ENCODE peak calls at places on chromosomes 1 and 21, in four cellular contexts. One of them, this sample, is unnamed.

GRCh38 chr1:99645699-99646531 is at the start of gene PALMD:
- DNase-seq in GM12878: no peak
- DNase-seq in K562: peak
- DNase-seq in HepG2: peak
- DNase-seq in this sample: peak

GRCh38 chr1:33397125-33397506 is 33.8 kb downstream of the PHC2 start:
- DNase-seq in GM12878: no peak
- DNase-seq in K562: no peak
- DNase-seq in HepG2: no peak
- DNase-seq in this sample: no peak

GRCh38 chr1:31792116-31792515 is 23.7 kb downstream of the SPOCD1 start:
- DNase-seq in GM12878: no peak
- DNase-seq in K562: no peak
- DNase-seq in HepG2: no peak
- DNase-seq in this sample: no peak

GRCh38 chr1:39639333-39640130 is at the start of gene HEYL:
- DNase-seq in GM12878: no peak
- DNase-seq in K562: peak
- DNase-seq in HepG2: peak
- DNase-seq in this sample: peak

GRCh38 chr1:16967095-16967567 is 13.3 kb downstream of the MFAP2 start:
- DNase-seq in GM12878: no peak
- DNase-seq in K562: no peak
- DNase-seq in HepG2: no peak
- DNase-seq in this sample: no peak

GRCh38 chr1:114201486-114201885 is 47.8 kb upstream of the SYT6 start:
- DNase-seq in GM12878: no peak
- DNase-seq in K562: no peak
- DNase-seq in HepG2: no peak
- DNase-seq in this sample: no peak

GRCh38 chr1:24418898-24419628 is 3.5 kb downstream of the NIPAL3 start:
- DNase-seq in GM12878: no peak
- DNase-seq in K562: peak
- DNase-seq in HepG2: no peak
- DNase-seq in this sample: no peak

GRCh38 chr1:81690881-81691453 is 109.8 kb upstream of the ADGRL2 start:
- DNase-seq in GM12878: no peak
- DNase-seq in K562: no peak
- DNase-seq in HepG2: no peak
- DNase-seq in this sample: no peak

GRCh38 chr1:54401799-54402198 is 4.4 kb downstream of the SSBP3 start:
- DNase-seq in GM12878: no peak
- DNase-seq in K562: no peak
- DNase-seq in HepG2: no peak
- DNase-seq in this sample: no peak

GRCh38 chr1:171403396-171403795 is 81.9 kb upstream of the PRRC2C start:
- DNase-seq in GM12878: no peak
- DNase-seq in K562: no peak
- DNase-seq in HepG2: no peak
- DNase-seq in this sample: no peak

GRCh38 chr1:210817385-210818275 is 316.3 kb downstream of the KCNH1 start:
- DNase-seq in GM12878: no peak
- DNase-seq in K562: no peak
- DNase-seq in HepG2: no peak
- DNase-seq in this sample: no peak

GRCh38 chr1:94820918-94821317 is 761 bp downstream of the SLC44A3 start:
- DNase-seq in GM12878: no peak
- DNase-seq in K562: no peak
- DNase-seq in HepG2: no peak
- DNase-seq in this sample: no peak

GRCh38 chr21:35051287-35051818 is 2.3 kb upstream of the RUNX1 start:
- DNase-seq in GM12878: no peak
- DNase-seq in K562: peak
- DNase-seq in HepG2: peak
- DNase-seq in this sample: peak

GRCh38 chr21:28261291-28261690 is 731.4 kb downstream of the LTN1 start:
- DNase-seq in GM12878: no peak
- DNase-seq in K562: no peak
- DNase-seq in HepG2: no peak
- DNase-seq in this sample: no peak

GRCh38 chr1:24683713-24684162 is 40.6 kb downstream of the SRRM1 start:
- DNase-seq in GM12878: no peak
- DNase-seq in K562: peak
- DNase-seq in HepG2: peak
- DNase-seq in this sample: no peak

DNA sequence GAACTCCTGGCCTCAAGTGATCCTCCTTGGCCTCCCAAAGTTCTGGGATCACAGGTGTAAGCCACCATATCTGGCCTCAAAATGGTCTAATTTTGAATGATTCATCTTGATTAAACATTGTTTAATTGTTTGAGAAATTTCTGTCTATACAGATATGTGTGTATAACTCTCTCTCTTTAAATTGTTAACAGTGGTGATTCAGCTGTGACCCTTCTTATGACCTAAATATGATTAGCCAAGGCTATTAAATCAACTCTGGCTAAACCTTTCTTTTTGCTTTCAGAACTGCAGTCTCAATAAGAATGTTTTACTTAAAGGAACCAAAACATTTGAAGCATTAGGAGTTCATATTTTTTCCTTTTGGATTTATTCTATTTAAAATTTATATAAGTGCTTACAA is 19.2 kb upstream of the B3GALT5 start:
- DNase-seq in GM12878: no peak
- DNase-seq in K562: no peak
- DNase-seq in HepG2: no peak
- DNase-seq in this sample: no peak
- TF ChIP-seq TARDBP in GM12878: no peak
- TF ChIP-seq TARDBP in K562: no peak
- TF ChIP-seq TARDBP in HepG2: no peak
- TF ChIP-seq TARDBP in this sample: no peak

DNA sequence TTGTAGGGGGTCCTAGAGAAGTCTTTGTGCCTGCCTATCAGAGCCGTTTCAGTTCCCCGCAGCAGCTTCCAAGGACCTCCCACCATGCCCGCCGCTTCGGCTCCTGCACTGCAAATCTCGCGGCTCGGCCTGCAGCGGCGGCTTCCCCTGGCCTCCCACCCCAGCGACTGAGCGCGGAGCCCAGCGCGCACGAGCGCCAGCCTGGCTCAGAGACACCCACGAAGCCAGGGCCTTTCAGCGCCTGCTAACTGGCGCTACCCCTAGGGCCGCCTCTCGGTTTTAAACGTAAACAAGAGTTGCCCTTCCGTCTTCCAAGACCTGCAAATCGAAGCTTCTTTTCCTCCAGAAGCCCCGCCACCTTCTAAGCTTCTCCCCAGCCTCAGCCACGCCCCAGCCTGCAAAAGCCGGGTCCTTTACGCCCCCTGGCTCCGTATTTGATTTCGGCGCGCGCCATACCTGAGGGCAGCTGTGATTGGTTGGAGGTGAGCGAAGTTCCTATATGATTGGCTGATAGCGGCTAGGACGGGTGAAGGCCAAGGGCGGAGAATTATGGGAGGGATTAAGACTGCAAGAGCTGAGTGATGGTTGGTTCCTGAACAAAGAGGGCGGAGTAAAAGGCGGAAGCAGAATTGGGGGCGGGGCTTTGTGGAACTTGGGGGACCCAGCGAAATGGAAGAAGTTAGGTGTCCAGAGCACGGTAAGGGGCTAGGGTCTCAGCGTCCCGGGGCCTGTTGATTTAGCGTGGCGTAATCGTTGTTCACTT is at the start of gene TTF2:
- DNase-seq in GM12878: peak
- DNase-seq in K562: peak
- DNase-seq in HepG2: peak
- DNase-seq in this sample: peak
- TF ChIP-seq TARDBP in GM12878: no peak
- TF ChIP-seq TARDBP in K562: no peak
- TF ChIP-seq TARDBP in HepG2: no peak
- TF ChIP-seq TARDBP in this sample: no peak

DNA sequence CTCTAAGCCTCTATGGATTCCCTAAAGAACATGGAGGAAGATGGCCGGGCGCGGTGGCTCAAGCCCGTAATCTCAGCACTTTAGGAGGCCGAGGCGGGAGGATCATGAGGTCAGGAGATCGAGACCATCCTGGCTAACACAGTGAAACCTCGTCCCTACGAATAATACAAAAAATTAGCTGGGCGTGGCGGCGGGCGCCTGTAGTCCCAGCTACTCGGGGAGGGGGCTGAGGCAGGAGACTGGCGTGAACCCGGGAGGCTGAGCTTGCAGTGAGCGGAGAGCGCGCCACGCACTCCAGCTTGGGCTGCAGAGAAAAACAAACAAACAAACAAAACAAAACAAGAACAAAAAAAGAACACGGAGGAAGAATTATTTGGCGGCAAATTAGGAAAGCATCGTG is 5.8 kb upstream of the ZNF326 start:
- DNase-seq in GM12878: no peak
- DNase-seq in K562: no peak
- DNase-seq in HepG2: no peak
- DNase-seq in this sample: no peak
- TF ChIP-seq TARDBP in GM12878: no peak
- TF ChIP-seq TARDBP in K562: no peak
- TF ChIP-seq TARDBP in HepG2: no peak
- TF ChIP-seq TARDBP in this sample: no peak

GRCh38 chr1:61077676-61078521 is 4.5 kb upstream of the NFIA start:
- DNase-seq in GM12878: peak
- DNase-seq in K562: peak
- DNase-seq in HepG2: peak
- DNase-seq in this sample: peak
- TF ChIP-seq TARDBP in GM12878: no peak
- TF ChIP-seq TARDBP in K562: no peak
- TF ChIP-seq TARDBP in HepG2: no peak
- TF ChIP-seq TARDBP in this sample: no peak

GRCh38 chr1:203870256-203870655 is 8.9 kb downstream of the SNRPE start:
- DNase-seq in GM12878: no peak
- DNase-seq in K562: no peak
- DNase-seq in HepG2: no peak
- DNase-seq in this sample: no peak

GRCh38 chr1:203873094-203873493 is 11.7 kb downstream of the SNRPE start:
- DNase-seq in GM12878: no peak
- DNase-seq in K562: no peak
- DNase-seq in HepG2: no peak
- DNase-seq in this sample: no peak

GRCh38 chr1:203867816-203868215 is 6.4 kb downstream of the SNRPE start:
- DNase-seq in GM12878: no peak
- DNase-seq in K562: no peak
- DNase-seq in HepG2: no peak
- DNase-seq in this sample: no peak

DNA sequence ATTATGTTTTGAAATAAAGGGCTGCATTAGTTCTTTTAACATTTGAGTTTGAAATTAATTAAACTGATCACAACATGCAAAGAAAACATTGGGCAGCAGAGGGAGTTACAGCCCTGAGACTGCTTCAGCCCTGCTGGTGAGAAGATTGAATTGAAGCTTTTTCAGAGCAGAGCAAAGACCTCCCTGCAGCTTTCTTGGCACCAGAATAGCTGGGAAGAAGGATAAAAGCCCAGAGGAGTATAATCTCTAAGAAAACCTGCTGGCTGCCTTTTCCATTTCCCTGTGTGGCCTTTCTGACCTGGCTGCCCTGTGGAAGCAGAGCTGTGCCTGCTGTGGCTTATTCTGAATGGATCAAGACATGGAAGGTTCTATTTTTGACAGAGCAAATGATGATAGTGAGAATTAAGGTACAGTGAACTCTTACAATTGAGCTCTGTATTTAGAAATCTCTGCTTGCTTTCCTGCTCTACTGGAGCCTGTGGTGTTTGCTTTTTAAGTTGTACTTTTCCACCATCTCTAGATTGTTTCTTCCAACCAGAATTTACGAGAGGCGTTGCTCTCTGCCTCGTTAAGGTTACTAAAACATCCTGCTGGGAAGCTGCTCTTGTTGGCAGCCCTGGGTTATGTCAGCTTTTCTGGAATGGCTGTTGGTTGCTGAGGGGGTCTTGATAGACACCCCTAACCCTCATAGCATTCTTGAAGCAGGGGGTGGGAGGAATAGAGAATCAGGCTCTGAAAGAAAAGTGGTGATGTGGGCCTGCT is 9.9 kb downstream of the SNRPE start:
- DNase-seq in GM12878: no peak
- DNase-seq in K562: peak
- DNase-seq in HepG2: peak
- DNase-seq in this sample: peak
- TF ChIP-seq TARDBP in GM12878: no peak
- TF ChIP-seq TARDBP in K562: no peak
- TF ChIP-seq TARDBP in HepG2: no peak
- TF ChIP-seq TARDBP in this sample: no peak

DNA sequence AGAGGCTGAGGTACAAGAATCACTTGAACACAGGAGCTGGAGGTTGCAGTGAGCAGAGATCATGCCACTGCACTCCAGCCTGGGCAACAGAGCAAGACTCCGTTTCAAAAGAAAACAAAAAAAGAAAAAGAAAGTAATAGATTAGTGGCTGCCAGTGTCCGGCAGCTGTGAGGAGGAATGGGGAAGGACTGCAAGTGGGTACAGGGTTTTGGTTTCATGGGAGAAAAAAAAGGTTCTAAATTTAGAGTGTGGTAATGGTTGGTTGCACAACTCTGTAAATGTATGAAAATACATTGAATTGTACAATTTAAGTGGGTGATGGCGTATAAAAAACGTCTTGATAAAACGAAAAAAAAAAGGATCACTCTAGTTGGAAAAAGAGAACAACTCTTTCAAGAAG is 6.7 kb downstream of the TAF1A start:
- DNase-seq in GM12878: peak
- DNase-seq in K562: no peak
- DNase-seq in HepG2: no peak
- DNase-seq in this sample: no peak
- TF ChIP-seq TARDBP in GM12878: no peak
- TF ChIP-seq TARDBP in K562: no peak
- TF ChIP-seq TARDBP in HepG2: no peak
- TF ChIP-seq TARDBP in this sample: no peak

GRCh38 chr1:219781491-219781890 is 146.9 kb downstream of the SLC30A10 start:
- DNase-seq in GM12878: no peak
- DNase-seq in K562: no peak
- DNase-seq in HepG2: no peak
- DNase-seq in this sample: no peak
- TF ChIP-seq TARDBP in GM12878: no peak
- TF ChIP-seq TARDBP in K562: no peak
- TF ChIP-seq TARDBP in HepG2: no peak
- TF ChIP-seq TARDBP in this sample: no peak